ENCODE peak calls at places on chromosome 11, in five cellular contexts. O is GM10248; Z is EL; I is T-helper 1 cell; E is activated CD8-positive, alpha-beta T cell treated with anti-CD3 and anti-CD28 coated beads, Interleukin-2, amount 10 ng/mL, durations not matched to agents 7 days and 5 days. X is an unnamed sample.

GRCh38 chr11:61009392-61010275 is 38.2 kb downstream of the CD6 start:
- DNase-seq in O (no peak), Z (no peak), I (no peak), E (no peak), X (no peak)

GRCh38 chr11:33475999-33476398 is 218.8 kb downstream of the HIPK3 start:
- DNase-seq in O (no peak), Z (no peak), I (no peak), E (no peak), X (no peak)

GRCh38 chr11:97687106-97687505 is 1297.3 kb downstream of the JRKL start:
- DNase-seq in O (no peak), Z (no peak), I (no peak), E (no peak), X (no peak)

GRCh38 chr11:67030976-67031375 is 8.0 kb downstream of the SYT12 start:
- DNase-seq in O (no peak), Z (no peak), I (no peak), E (no peak), X (no peak)

GRCh38 chr11:34632105-34632780 is 11.3 kb downstream of the EHF start:
- DNase-seq in O (no peak), Z (no peak), I (no peak), E (no peak), X (no peak)

GRCh38 chr11:27392715-27393114 is 29.7 kb upstream of the CCDC34 start:
- DNase-seq in O (no peak), Z (peak; percentile 77), I (no peak), E (no peak), X (no peak)

GRCh38 chr11:129119036-129119435 is 73.1 kb downstream of the ARHGAP32 start:
- DNase-seq in O (no peak), Z (no peak), I (no peak), E (no peak), X (no peak)

GRCh38 chr11:68214173-68215086 is 1.3 kb upstream of the KMT5B start:
- DNase-seq in O (peak; percentile 37), Z (no peak), I (no peak), E (no peak), X (peak; percentile 56)

GRCh38 chr11:82895437-82896091 is 4.7 kb downstream of the PRCP start:
- DNase-seq in O (peak; percentile 42), Z (no peak), I (no peak), E (no peak), X (peak; percentile 46)

GRCh38 chr11:36349345-36350136 is 53.5 kb downstream of the PRR5L start:
- DNase-seq in O (no peak), Z (no peak), I (no peak), E (no peak), X (no peak)

GRCh38 chr11:1927151-1928037 is 7.9 kb downstream of the TNNT3 start:
- DNase-seq in O (no peak), Z (no peak), I (no peak), E (no peak), X (no peak)

GRCh38 chr11:216081-216974 is 8.8 kb downstream of the RIC8A start:
- DNase-seq in O (no peak), Z (no peak), I (no peak), E (no peak), X (no peak)

GRCh38 chr11:75492181-75492820 is 33.4 kb downstream of the GDPD5 start:
- DNase-seq in O (peak; percentile 64), Z (peak; percentile 60), I (peak; percentile 14), E (peak; percentile 72), X (peak; percentile 69)

GRCh38 chr11:114683007-114683406 is 4.7 kb downstream of the NXPE2 start:
- DNase-seq in O (no peak), Z (no peak), I (no peak), E (no peak), X (no peak)

GRCh38 chr11:9787260-9787659 is 123.4 kb downstream of the SWAP70 start:
- DNase-seq in O (no peak), Z (peak; percentile 66), I (no peak), E (no peak), X (no peak)

GRCh38 chr11:44306469-44307244 is 3.3 kb downstream of the ALX4 start:
- DNase-seq in O (no peak), Z (no peak), I (no peak), E (no peak), X (no peak)

GRCh38 chr11:9862981-9863380 is 199.1 kb downstream of the SWAP70 start:
- DNase-seq in O (no peak), Z (no peak), I (no peak), E (no peak), X (no peak)

GRCh38 chr11:117282956-117283355 is 8.2 kb upstream of the BACE1-AS start:
- DNase-seq in O (no peak), Z (no peak), I (no peak), E (no peak), X (no peak)

GRCh38 chr11:76846441-76846840 is 14.3 kb upstream of the ACER3 start:
- DNase-seq in O (no peak), Z (no peak), I (no peak), E (no peak), X (no peak)

GRCh38 chr11:28457481-28458145 is 349.4 kb downstream of the METTL15 start:
- DNase-seq in O (no peak), Z (peak; percentile 54), I (no peak), E (no peak), X (no peak)

GRCh38 chr11:26583550-26583949 is 11.5 kb upstream of the MUC15 start:
- DNase-seq in O (no peak), Z (no peak), I (no peak), E (no peak), X (no peak)

GRCh38 chr11:45232341-45233080 is 53.6 kb downstream of the SYT13 start:
- DNase-seq in O (no peak), Z (no peak), I (no peak), E (no peak), X (no peak)

GRCh38 chr11:103648670-103649400 is 387.6 kb upstream of the DDI1 start:
- DNase-seq in O (no peak), Z (no peak), I (no peak), E (no peak), X (peak; percentile 12)

GRCh38 chr11:67293090-67293489 is 4.0 kb downstream of the ANKRD13D start:
- DNase-seq in O (no peak), Z (peak; percentile 72), I (no peak), E (no peak), X (no peak)

GRCh38 chr11:40338739-40339138 is 1120.7 kb downstream of the LRRC4C start:
- DNase-seq in O (no peak), Z (peak; percentile 60), I (no peak), E (no peak), X (no peak)

GRCh38 chr11:112610996-112611795 is 350.0 kb upstream of the NCAM1 start:
- DNase-seq in O (no peak), Z (no peak), I (no peak), E (no peak), X (no peak)

GRCh38 chr11:11842426-11843008 is 745 bp downstream of the USP47 start:
- DNase-seq in O (peak; percentile 59), Z (peak; percentile 78), I (peak; percentile 10), E (peak; percentile 75), X (peak; percentile 60)

GRCh38 chr11:88102595-88102929 is 72.7 kb downstream of the RAB38 start:
- DNase-seq in O (no peak), Z (no peak), I (no peak), E (no peak), X (no peak)

GRCh38 chr11:46247664-46248063 is 29.8 kb upstream of the CREB3L1 start:
- DNase-seq in O (peak; percentile 61), Z (peak; percentile 58), I (no peak), E (peak; percentile 47), X (peak; percentile 73)

GRCh38 chr11:130866831-130867230 is 49.4 kb downstream of the SNX19 start:
- DNase-seq in O (no peak), Z (no peak), I (no peak), E (no peak), X (no peak)

GRCh38 chr11:76764941-76765340 is 18.2 kb upstream of the TSKU start:
- DNase-seq in O (no peak), Z (no peak), I (no peak), E (no peak), X (no peak)

GRCh38 chr11:103112364-103112763 is 3.1 kb downstream of the DYNC2H1 start:
- DNase-seq in O (no peak), Z (no peak), I (no peak), E (no peak), X (no peak)

GRCh38 chr11:59429924-59430516 is 3.8 kb upstream of the OR5A2 start:
- DNase-seq in O (peak; percentile 62), Z (peak; percentile 45), I (no peak), E (peak; percentile 68), X (peak; percentile 60)

GRCh38 chr11:117986981-117987495 is 844 bp downstream of the IL10RA start:
- DNase-seq in O (peak; percentile 80), Z (no peak), I (no peak), E (peak; percentile 82), X (peak; percentile 81)

GRCh38 chr11:34968862-34969261 is 52.4 kb downstream of the PDHX start:
- DNase-seq in O (no peak), Z (no peak), I (no peak), E (no peak), X (no peak)

GRCh38 chr11:112797653-112798293 is 163.4 kb upstream of the NCAM1 start:
- DNase-seq in O (no peak), Z (no peak), I (no peak), E (peak; percentile 69), X (peak; percentile 60)

GRCh38 chr11:134821422-134821821 is 409.4 kb upstream of the B3GAT1 start:
- DNase-seq in O (no peak), Z (no peak), I (no peak), E (no peak), X (no peak)

GRCh38 chr11:59158206-59159068 is 13.5 kb upstream of the DTX4 start:
- DNase-seq in O (peak; percentile 64), Z (peak; percentile 65), I (no peak), E (peak; percentile 76), X (peak; percentile 66)

GRCh38 chr11:62560566-62561103 is 13.1 kb downstream of the EEF1G start:
- DNase-seq in O (peak; percentile 42), Z (peak; percentile 100), I (peak; percentile 56), E (peak; percentile 81), X (no peak)